ENCODE peak calls at places on chromosomes 12 and 14, in four cellular contexts. D, C, Z and M are unnamed samples.

GRCh38 chr12:93786669-93787397 is 109.7 kb downstream of the CRADD start:
- DNase-seq in D (no peak), C (no peak), Z (no peak), M (no peak)

GRCh38 chr14:23638414-23639047 is 2.4 kb downstream of the DHRS2 start:
- DNase-seq in D (no peak), C (no peak), Z (no peak), M (no peak)

GRCh38 chr12:125038976-125039625 is 26.1 kb upstream of the AACS start:
- DNase-seq in D (no peak), C (no peak), Z (no peak), M (no peak)

GRCh38 chr12:10623131-10623530 is 9.7 kb upstream of the MAGOHB start:
- DNase-seq in D (no peak), C (no peak), Z (no peak), M (no peak)

GRCh38 chr12:131046813-131047788 is 93.4 kb downstream of the ADGRD1 start:
- DNase-seq in D (no peak), C (peak; percentile 68), Z (no peak), M (no peak)

GRCh38 chr14:23409475-23409874 is 1.4 kb upstream of the MYH6 start:
- DNase-seq in D (no peak), C (no peak), Z (no peak), M (no peak)

GRCh38 chr14:20681348-20682126 is 2.8 kb upstream of the RNASE4 start:
- DNase-seq in D (peak; percentile 45), C (peak; percentile 84), Z (peak; percentile 86), M (peak; percentile 68)

GRCh38 chr12:27549801-27550652 is 26.0 kb downstream of the PPFIBP1 start:
- DNase-seq in D (peak; percentile 93), C (peak; percentile 75), Z (peak; percentile 33), M (peak; percentile 95)

GRCh38 chr12:29148958-29149690 is at the start of gene FAR2:
- DNase-seq in D (no peak), C (peak; percentile 84), Z (peak; percentile 58), M (no peak)

GRCh38 chr12:53173085-53173715 is 7.3 kb upstream of the ZNF740 start:
- DNase-seq in D (no peak), C (no peak), Z (no peak), M (no peak)

GRCh38 chr14:69664865-69665526 is 53.6 kb downstream of the SUSD6 start:
- DNase-seq in D (no peak), C (no peak), Z (no peak), M (no peak)

GRCh38 chr12:31749024-31749704 is 20.3 kb upstream of the AMN1 start:
- DNase-seq in D (peak; percentile 93), C (no peak), Z (no peak), M (peak; percentile 97)

GRCh38 chr12:120590741-120591407 is 9.7 kb upstream of the POP5 start:
- DNase-seq in D (no peak), C (peak; percentile 28), Z (no peak), M (no peak)

GRCh38 chr12:120814203-120814902 is 88.7 kb downstream of the ACADS start:
- DNase-seq in D (no peak), C (no peak), Z (no peak), M (no peak)